ENCODE peak calls at places on chromosomes 12 and 14, in four cellular contexts. X, L, Q and P are unnamed samples.

GRCh38 chr14:74219806-74220205 is 19.4 kb upstream of the VSX2 start:
- DNase-seq in X (no peak), L (no peak), Q (no peak), P (no peak)

GRCh38 chr12:100234591-100235304 is 32.1 kb downstream of the DEPDC4 start:
- DNase-seq in X (peak; percentile 1), L (peak; percentile 44), Q (no peak), P (peak; percentile 8)

GRCh38 chr14:105453847-105454246 is 20.8 kb upstream of the CRIP2 start:
- DNase-seq in X (no peak), L (no peak), Q (no peak), P (no peak)

GRCh38 chr12:124680863-124681778 is 113.7 kb upstream of the NCOR2 start:
- DNase-seq in X (peak; percentile 71), L (peak; percentile 80), Q (no peak), P (peak; percentile 76)

GRCh38 chr12:14410841-14411569 is 45.5 kb downstream of the ATF7IP start:
- DNase-seq in X (no peak), L (no peak), Q (no peak), P (no peak)

GRCh38 chr12:5524116-5524768 is 92.3 kb downstream of the NTF3 start:
- DNase-seq in X (no peak), L (no peak), Q (peak; percentile 20), P (no peak)

GRCh38 chr14:22474730-22475351 is 114.2 kb downstream of the DAD1 start:
- DNase-seq in X (no peak), L (no peak), Q (no peak), P (no peak)

GRCh38 chr12:32896438-32897275 is at the start of gene PKP2:
- DNase-seq in X (no peak), L (peak; percentile 80), Q (peak; percentile 83), P (peak; percentile 82)

GRCh38 chr12:69684472-69684871 is 14.6 kb downstream of the BEST3 start:
- DNase-seq in X (no peak), L (no peak), Q (no peak), P (no peak)

GRCh38 chr14:104548802-104549535 is 30.6 kb upstream of the C14orf180 start:
- DNase-seq in X (no peak), L (no peak), Q (peak; percentile 33), P (no peak)

GRCh38 chr14:32010561-32011188 is 66.4 kb upstream of the ARHGAP5 start:
- DNase-seq in X (no peak), L (peak; percentile 92), Q (no peak), P (no peak)

GRCh38 chr12:102567031-102567985 is 86.9 kb upstream of the IGF1 start:
- DNase-seq in X (no peak), L (no peak), Q (no peak), P (no peak)

GRCh38 chr12:101720118-101720517 is 19.1 kb downstream of the SYCP3 start:
- DNase-seq in X (no peak), L (no peak), Q (no peak), P (no peak)

GRCh38 chr12:93634416-93634815 is 42.8 kb upstream of the CRADD start:
- DNase-seq in X (no peak), L (no peak), Q (no peak), P (no peak)

GRCh38 chr12:29073631-29074239 is 75.3 kb upstream of the FAR2 start:
- DNase-seq in X (no peak), L (peak; percentile 13), Q (no peak), P (no peak)

GRCh38 chr12:129934977-129935376 is 31.2 kb upstream of the TMEM132D start:
- DNase-seq in X (no peak), L (no peak), Q (peak; percentile 10), P (no peak)

GRCh38 chr12:88624911-88625310 is 44.6 kb upstream of the KITLG start:
- DNase-seq in X (no peak), L (no peak), Q (no peak), P (no peak)

GRCh38 chr14:68282479-68283377 is 463.1 kb downstream of the RAD51B start:
- DNase-seq in X (peak; percentile 86), L (peak; percentile 42), Q (no peak), P (no peak)

GRCh38 chr14:68793734-68794129 is 865 bp upstream of the ZFP36L1 start:
- DNase-seq in X (no peak), L (no peak), Q (no peak), P (no peak)

GRCh38 chr12:88544991-88545684 is 35.1 kb downstream of the KITLG start:
- DNase-seq in X (no peak), L (no peak), Q (no peak), P (no peak)

GRCh38 chr14:82806016-82806415 is 1272.4 kb upstream of the SEL1L start:
- DNase-seq in X (no peak), L (no peak), Q (no peak), P (no peak)

GRCh38 chr14:89720741-89721315 is 233.7 kb downstream of the EFCAB11 start:
- DNase-seq in X (peak; percentile 50), L (no peak), Q (no peak), P (peak; percentile 39)

GRCh38 chr12:80293347-80293746 is 150.7 kb upstream of the PTPRQ start:
- DNase-seq in X (peak; percentile 45), L (no peak), Q (no peak), P (no peak)

GRCh38 chr14:71321556-71322315 is 414.5 kb downstream of the PCNX1 start:
- DNase-seq in X (no peak), L (peak; percentile 72), Q (no peak), P (no peak)

GRCh38 chr12:40762072-40762471 is 69.8 kb downstream of the CNTN1 start:
- DNase-seq in X (no peak), L (no peak), Q (no peak), P (no peak)

GRCh38 chr14:54251356-54251755 is 145.5 kb upstream of the CDKN3 start:
- DNase-seq in X (no peak), L (no peak), Q (no peak), P (no peak)

GRCh38 chr14:101357559-101358319 is 203.6 kb upstream of the DIO3 start:
- DNase-seq in X (no peak), L (no peak), Q (no peak), P (no peak)

GRCh38 chr14:51962678-51963077 is 26.7 kb upstream of the RTRAF start:
- DNase-seq in X (no peak), L (no peak), Q (no peak), P (no peak)

GRCh38 chr14:21894003-21894897 is 220.6 kb upstream of the OR4E1 start:
- DNase-seq in X (no peak), L (no peak), Q (peak; percentile 66), P (peak; percentile 13)

GRCh38 chr12:12272869-12273268 is 6.0 kb upstream of the LRP6 start:
- DNase-seq in X (no peak), L (no peak), Q (no peak), P (peak; percentile 60)

GRCh38 chr12:122437656-122438121 is 15.2 kb upstream of the CLIP1 start:
- DNase-seq in X (no peak), L (no peak), Q (no peak), P (no peak)

GRCh38 chr12:122793685-122794106 is 19.3 kb downstream of the CCDC62 start:
- DNase-seq in X (no peak), L (peak; percentile 34), Q (no peak), P (no peak)

GRCh38 chr12:96425973-96426372 is 25.7 kb upstream of the CDK17 start:
- DNase-seq in X (no peak), L (no peak), Q (no peak), P (no peak)
- H3K4me3 ChIP-seq in X (no peak overlapping the region), L (no peak overlapping the region), Q (no peak overlapping the region), P (no peak overlapping the region)

DNA sequence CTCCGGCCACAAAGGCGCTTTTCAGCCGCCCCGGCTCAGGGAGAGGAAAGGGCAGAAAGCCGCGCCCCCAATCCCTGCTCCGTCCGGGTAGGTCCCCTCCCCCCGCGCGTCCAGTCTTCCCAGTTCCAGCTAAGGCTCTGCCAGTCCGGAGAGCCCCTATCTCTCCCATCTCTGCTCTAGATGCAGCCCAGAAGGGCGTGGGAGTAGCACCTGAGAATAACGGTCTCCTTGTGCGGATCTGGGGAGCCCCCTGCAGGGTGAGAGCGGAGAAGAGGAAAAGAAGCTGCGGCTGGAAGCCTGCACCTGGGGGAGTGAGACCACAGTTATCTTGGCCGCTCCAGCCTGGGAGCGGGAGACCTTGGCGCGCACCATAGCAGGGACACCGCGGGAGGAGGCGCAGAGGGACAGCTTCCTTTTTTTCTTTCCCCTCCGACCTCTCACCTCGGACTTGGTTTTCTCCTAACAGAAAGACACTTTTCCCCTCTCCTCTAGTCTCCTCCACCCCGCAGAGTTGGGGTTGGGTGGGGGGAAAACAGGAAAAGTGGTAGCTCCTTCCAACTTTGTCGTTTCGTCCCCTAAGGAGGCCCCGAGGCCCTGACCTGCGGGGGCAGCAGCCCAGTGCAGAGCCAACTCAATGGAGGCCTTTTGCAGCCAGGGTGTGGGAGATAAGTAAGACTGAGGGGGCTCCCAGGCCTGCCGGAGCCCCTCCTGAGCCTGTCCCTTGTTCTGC is 2.4 kb downstream of the DHH start:
- DNase-seq in X (no peak), L (peak; percentile 51), Q (peak; percentile 86), P (peak; percentile 51)
- H3K27me3 ChIP-seq in X (peaks cover 32% of the 10 kb centered on the region), L (peaks cover 12% of the 10 kb centered on the region), Q (peaks cover 77% of the 10 kb centered on the region), P (peaks cover 67% of the 10 kb centered on the region)

GRCh38 chr14:59188461-59189280 is at the start of gene DAAM1:
- DNase-seq in X (peak; percentile 95), L (peak; percentile 97), Q (peak; percentile 85), P (peak; percentile 89)

GRCh38 chr14:59187802-59188460 is 536 bp upstream of the DAAM1 start:
- DNase-seq in X (no peak), L (no peak), Q (no peak), P (no peak)

GRCh38 chr14:59184396-59184795 is 4.1 kb upstream of the DAAM1 start:
- DNase-seq in X (no peak), L (no peak), Q (no peak), P (no peak)

GRCh38 chr14:59185676-59186075 is 2.8 kb upstream of the DAAM1 start:
- DNase-seq in X (no peak), L (no peak), Q (no peak), P (no peak)

GRCh38 chr14:59186316-59186715 is 2.2 kb upstream of the DAAM1 start:
- DNase-seq in X (no peak), L (no peak), Q (no peak), P (no peak)
- TF ChIP-seq SUZ12 in X (no peak), L (no peak), Q (no peak), P (no peak)

GRCh38 chr12:3127832-3128231 is 50.7 kb downstream of the TSPAN9 start:
- DNase-seq in X (no peak), L (no peak), Q (no peak), P (no peak)
- H3K4me3 ChIP-seq in X (no peak overlapping the region), L (no peak overlapping the region), Q (no peak overlapping the region), P (no peak overlapping the region)

DNA sequence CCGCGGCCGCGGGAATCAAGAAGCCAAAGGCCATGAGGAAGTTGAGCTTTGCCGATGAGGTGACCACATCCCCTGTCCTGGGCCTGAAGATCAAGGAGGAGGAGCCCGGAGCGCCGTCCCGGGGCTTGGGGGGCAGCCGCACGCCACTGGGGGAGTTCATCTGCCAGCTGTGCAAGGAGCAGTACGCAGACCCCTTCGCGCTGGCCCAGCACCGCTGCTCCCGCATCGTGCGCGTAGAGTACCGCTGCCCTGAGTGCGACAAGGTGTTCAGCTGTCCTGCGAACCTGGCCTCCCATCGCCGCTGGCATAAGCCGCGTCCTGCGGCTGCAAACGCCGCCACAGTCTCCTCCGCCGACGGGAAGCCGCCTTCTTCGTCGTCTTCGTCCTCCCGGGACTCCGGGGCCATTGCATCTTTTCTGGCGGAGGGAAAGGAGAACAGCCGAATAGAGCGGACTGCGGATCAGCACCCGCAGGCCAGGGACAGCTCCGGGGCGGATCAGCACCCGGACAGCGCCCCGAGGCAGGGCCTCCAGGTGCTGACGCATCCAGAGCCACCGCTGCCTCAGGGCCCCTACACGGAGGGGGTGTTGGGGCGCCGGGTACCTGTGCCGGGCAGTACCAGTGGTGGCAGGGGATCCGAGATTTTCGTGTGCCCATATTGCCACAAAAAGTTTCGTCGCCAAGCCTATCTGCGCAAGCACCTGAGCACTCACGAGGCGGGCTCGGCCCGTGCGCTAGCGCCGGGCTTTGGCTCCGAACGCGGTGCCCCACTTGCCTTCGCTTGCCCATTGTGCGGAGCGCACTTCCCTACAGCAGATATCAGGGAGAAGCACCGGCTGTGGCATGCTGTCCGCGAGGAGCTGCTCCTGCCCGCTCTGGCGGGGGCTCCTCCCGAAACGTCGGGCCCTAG is 1.2 kb downstream of the INSM2 start:
- DNase-seq in X (no peak), L (peak; percentile 61), Q (peak; percentile 93), P (peak; percentile 46)
- H3K27me3 ChIP-seq in X (peaks cover 6% of the 10 kb centered on the region), L (peaks cover 11% of the 10 kb centered on the region), Q (peaks cover 57% of the 10 kb centered on the region), P (peaks cover 74% of the 10 kb centered on the region)